ENCODE peak calls at places on chromosomes 1 and 21, in nine cellular contexts. W is GM12865, P is fibroblast of the aortic adventitia, E is H4, O is NCI-H774, C is brain pericyte, Z is psoas muscle, Q is heart left ventricle, M is bronchial epithelial cell. S is an unnamed sample.

GRCh38 chr1:34176830-34177613 is at the start of gene C1orf94:
- DNase-seq in W (no peak), P (no peak), E (no peak), O (no peak), C (no peak), Z (no peak), Q (no peak), M (no peak), S (no peak)

GRCh38 chr1:222781251-222781650 is 33.6 kb upstream of the DISP1 start:
- DNase-seq in W (peak; percentile 46), P (no peak), E (no peak), O (no peak), C (no peak), Z (no peak), Q (no peak), M (no peak), S (no peak)

GRCh38 chr1:44544960-44545359 is 129.3 kb downstream of the TMEM53 start:
- DNase-seq in W (no peak), P (no peak), E (no peak), O (no peak), C (no peak), Z (no peak), Q (no peak), M (no peak), S (no peak)

GRCh38 chr1:33070628-33071027 is 10.3 kb upstream of the AZIN2 start:
- DNase-seq in W (no peak), P (no peak), E (no peak), O (no peak), C (no peak), Z (no peak), Q (no peak), M (no peak), S (no peak)

GRCh38 chr21:35343046-35343816 is 294.1 kb upstream of the RUNX1 start:
- DNase-seq in W (peak; percentile 21), P (peak; percentile 65), E (no peak), O (no peak), C (no peak), Z (no peak), Q (no peak), M (peak; percentile 50), S (no peak)

GRCh38 chr1:107536266-107536665 is 395.4 kb downstream of the NTNG1 start:
- DNase-seq in W (no peak), P (no peak), E (peak; percentile 47), O (no peak), C (no peak), Z (no peak), Q (no peak), M (peak; percentile 92), S (peak; percentile 63)

GRCh38 chr1:231971397-231972233 is 345.0 kb downstream of the DISC1 start:
- DNase-seq in W (no peak), P (peak; percentile 73), E (no peak), O (no peak), C (no peak), Z (no peak), Q (no peak), M (peak; percentile 77), S (no peak)

GRCh38 chr1:22619252-22619651 is 17.2 kb upstream of the C1QA start:
- DNase-seq in W (no peak), P (no peak), E (peak; percentile 60), O (no peak), C (no peak), Z (no peak), Q (no peak), M (no peak), S (no peak)

GRCh38 chr1:20323613-20323920 is 32.9 kb downstream of the VWA5B1 start:
- DNase-seq in W (no peak), P (no peak), E (no peak), O (no peak), C (no peak), Z (no peak), Q (no peak), M (no peak), S (no peak)

GRCh38 chr1:222018051-222018450 is 276.2 kb upstream of the DUSP10 start:
- DNase-seq in W (no peak), P (no peak), E (no peak), O (no peak), C (no peak), Z (no peak), Q (no peak), M (no peak), S (no peak)

GRCh38 chr1:25735956-25736529 is 64.0 kb upstream of the SELENON start:
- DNase-seq in W (no peak), P (no peak), E (no peak), O (no peak), C (no peak), Z (no peak), Q (no peak), M (no peak), S (no peak)

GRCh38 chr1:221562542-221563475 is 179.1 kb downstream of the DUSP10 start:
- DNase-seq in W (no peak), P (no peak), E (no peak), O (no peak), C (no peak), Z (no peak), Q (no peak), M (no peak), S (no peak)

GRCh38 chr1:84916897-84917296 is 23.9 kb upstream of the LPAR3 start:
- DNase-seq in W (no peak), P (no peak), E (no peak), O (no peak), C (no peak), Z (no peak), Q (no peak), M (no peak), S (no peak)

GRCh38 chr21:28419110-28419509 is 573.6 kb downstream of the LTN1 start:
- DNase-seq in W (no peak), P (peak; percentile 96), E (no peak), O (no peak), C (no peak), Z (no peak), Q (no peak), M (no peak), S (no peak)

GRCh38 chr1:93681549-93682412 is at the start of gene BCAR3:
- DNase-seq in W (peak; percentile 65), P (peak; percentile 73), E (no peak), O (peak; percentile 37), C (no peak), Z (peak; percentile 71), Q (peak; percentile 88), M (peak; percentile 66), S (no peak)

GRCh38 chr1:1135339-1136111 is 19.6 kb upstream of the C1orf159 start:
- DNase-seq in W (no peak), P (peak; percentile 27), E (no peak), O (no peak), C (no peak), Z (no peak), Q (no peak), M (no peak), S (no peak)

GRCh38 chr1:85427844-85428243 is 37.1 kb downstream of the DDAH1 start:
- DNase-seq in W (no peak), P (no peak), E (no peak), O (no peak), C (no peak), Z (no peak), Q (no peak), M (no peak), S (no peak)

GRCh38 chr1:159171688-159172501 is 480 bp downstream of the CADM3 start:
- DNase-seq in W (no peak), P (no peak), E (peak; percentile 24), O (no peak), C (no peak), Z (peak; percentile 14), Q (peak; percentile 54), M (no peak), S (no peak)

GRCh38 chr1:182658055-182658454 is 26.3 kb downstream of the RGS8 start:
- DNase-seq in W (no peak), P (no peak), E (no peak), O (no peak), C (no peak), Z (no peak), Q (no peak), M (no peak), S (no peak)

GRCh38 chr1:9062846-9063245 is 6.6 kb downstream of the SLC2A5 start:
- DNase-seq in W (no peak), P (no peak), E (no peak), O (no peak), C (no peak), Z (no peak), Q (no peak), M (no peak), S (no peak)

GRCh38 chr1:89352421-89352820 is 11.4 kb upstream of the GBP6 start:
- DNase-seq in W (no peak), P (no peak), E (no peak), O (no peak), C (no peak), Z (no peak), Q (no peak), M (no peak), S (no peak)

GRCh38 chr1:77375990-77376389 is 94.2 kb downstream of the AK5 start:
- DNase-seq in W (no peak), P (no peak), E (no peak), O (no peak), C (no peak), Z (no peak), Q (no peak), M (no peak), S (no peak)

GRCh38 chr1:161054805-161055204 is 9.0 kb upstream of the USF1 start:
- DNase-seq in W (no peak), P (no peak), E (no peak), O (no peak), C (no peak), Z (no peak), Q (no peak), M (no peak), S (no peak)

GRCh38 chr1:34907487-34908090 is 21.9 kb downstream of the DLGAP3 start:
- DNase-seq in W (no peak), P (peak; percentile 6), E (no peak), O (no peak), C (no peak), Z (no peak), Q (no peak), M (no peak), S (no peak)

GRCh38 chr1:7454052-7454815 is 316.9 kb upstream of the VAMP3 start:
- DNase-seq in W (peak; percentile 28), P (peak; percentile 3), E (peak; percentile 24), O (no peak), C (no peak), Z (no peak), Q (no peak), M (peak; percentile 16), S (no peak)

GRCh38 chr21:33237446-33237845 is 7.7 kb downstream of the IFNAR2 start:
- DNase-seq in W (no peak), P (peak; percentile 34), E (no peak), O (no peak), C (no peak), Z (no peak), Q (no peak), M (no peak), S (no peak)

GRCh38 chr1:935751-936231 is 12.1 kb downstream of the SAMD11 start:
- DNase-seq in W (no peak), P (no peak), E (no peak), O (no peak), C (no peak), Z (no peak), Q (no peak), M (no peak), S (no peak)

S was measured in lower leg skin.